ENCODE peak calls at places on chromosome 11, in five cellular contexts. T, E, I, O and R are unnamed samples.
A peak's percentile ranks its signal among the peaks of the same experiment; 100 is the strongest.

GRCh38 chr11:113377606-113378005 is 10.0 kb upstream of the ANKK1 start:
- DNase-seq in E (no peak), I (peak; percentile 24), O (peak; percentile 21), T (no peak), R (no peak)

GRCh38 chr11:87645626-87646025 is 529.6 kb downstream of the RAB38 start:
- DNase-seq in T (no peak), I (no peak), E (no peak), O (no peak), R (no peak)

GRCh38 chr11:2993000-2993330 is 836 bp upstream of the NAP1L4 start:
- DNase-seq in I (no peak), O (no peak), T (no peak), E (no peak), R (no peak)

GRCh38 chr11:9254416-9254815 is 10.7 kb downstream of the DENND5A start:
- DNase-seq in I (no peak), O (no peak), T (no peak), E (no peak), R (no peak)

GRCh38 chr11:76658231-76658630 is 12.3 kb downstream of the LRRC32 start:
- DNase-seq in E (no peak), T (no peak), I (no peak), O (no peak), R (no peak)

GRCh38 chr11:45141631-45142030 is 4.8 kb upstream of the PRDM11 start:
- DNase-seq in E (no peak), O (no peak), I (no peak), T (no peak), R (no peak)

GRCh38 chr11:5071815-5072214 is 2.4 kb downstream of the OR52E1 start:
- DNase-seq in O (no peak), T (no peak), I (no peak), E (no peak), R (no peak)

GRCh38 chr11:62603771-62604170 is 2.1 kb upstream of the MTA2 start:
- DNase-seq in E (no peak), I (no peak), T (no peak), O (no peak), R (no peak)

GRCh38 chr11:17352925-17353227 is 1.3 kb downstream of the NCR3LG1 start:
- DNase-seq in T (no peak), O (no peak), I (peak; percentile 27), E (peak; percentile 43), R (peak; percentile 59)

GRCh38 chr11:112734207-112734606 is 227.0 kb upstream of the NCAM1 start:
- DNase-seq in O (no peak), E (peak; percentile 15), I (peak; percentile 68), T (no peak), R (no peak)

GRCh38 chr11:78244546-78245315 is 56.0 kb downstream of the USP35 start:
- DNase-seq in T (no peak), E (no peak), I (no peak), O (no peak), R (no peak)

GRCh38 chr11:131966667-131967066 is 596.3 kb downstream of the NTM start:
- DNase-seq in T (no peak), E (no peak), O (no peak), I (no peak), R (no peak)

GRCh38 chr11:118691926-118692830 is 12.7 kb upstream of the TREH start:
- DNase-seq in T (no peak), E (no peak), I (peak; percentile 60), O (peak; percentile 26), R (no peak)